ENCODE peak calls at places on chromosomes 6 and 20, in nine cellular contexts. T is dorsolateral prefrontal cortex, C is left ventricle myocardium inferior, H is type B pancreatic cell, R is HFF-Myc, M is AG10803, Y is HL-60, O is K562, Z is neural crest cell. E is an unnamed sample.

GRCh38 chr20:59455392-59456341 is 148.7 kb upstream of the PHACTR3 start:
- DNase-seq in R (no peak), T (no peak), H (no peak), Z (peak), C (peak), O (peak), Y (no peak), M (peak), E (peak)

GRCh38 chr20:34980543-34981213 is 25.0 kb downstream of the MYH7B start:
- DNase-seq in Y (no peak), O (peak), T (no peak), Z (no peak), C (peak), R (peak), H (no peak), M (peak), E (peak)

GRCh38 chr6:42745083-42745637 is 743 bp downstream of the TBCC start:
- DNase-seq in T (peak), C (no peak), Z (no peak), O (peak), M (peak), Y (peak), R (no peak), H (no peak), E (no peak)

GRCh38 chr6:21454262-21454661 is 139.3 kb upstream of the SOX4 start:
- DNase-seq in C (no peak), M (no peak), H (no peak), Z (no peak), Y (no peak), T (no peak), O (no peak), R (no peak), E (no peak)

GRCh38 chr20:51354769-51355319 is 187.7 kb downstream of the NFATC2 start:
- DNase-seq in Y (no peak), O (no peak), M (peak), C (no peak), Z (no peak), T (no peak), H (no peak), R (no peak), E (no peak)

GRCh38 chr20:25353754-25354705 is 36.6 kb downstream of the ABHD12 start:
- DNase-seq in Z (no peak), M (no peak), C (no peak), O (no peak), R (no peak), H (no peak), Y (no peak), T (no peak), E (no peak)

GRCh38 chr6:41781302-41781711 is 725 bp downstream of the PRICKLE4 start:
- DNase-seq in Z (no peak), T (no peak), M (no peak), O (no peak), R (no peak), H (no peak), Y (no peak), C (peak), E (no peak)

GRCh38 chr6:31070711-31071197 is 41.6 kb downstream of the C6orf15 start:
- DNase-seq in Y (no peak), Z (peak), R (no peak), C (no peak), T (peak), H (no peak), M (peak), O (no peak), E (no peak)

GRCh38 chr20:10217517-10218410 is 866 bp upstream of the SNAP25 start:
- DNase-seq in C (no peak), H (no peak), O (no peak), Y (no peak), T (peak), Z (peak), M (peak), R (no peak), E (no peak)

GRCh38 chr20:1900321-1900791 is 5.1 kb downstream of the SIRPA start:
- DNase-seq in M (peak), Z (peak), T (no peak), O (peak), H (no peak), C (peak), Y (peak), R (peak), E (peak)

GRCh38 chr20:25247100-25247665 is 702 bp upstream of the PYGB start:
- DNase-seq in H (no peak), Y (peak), O (peak), M (peak), Z (peak), T (peak), C (peak), R (no peak), E (no peak)

GRCh38 chr6:43471399-43471798 is 6.0 kb upstream of the TJAP1 start:
- DNase-seq in M (no peak), T (no peak), H (no peak), C (no peak), O (no peak), Z (no peak), R (no peak), Y (no peak), E (no peak)

GRCh38 chr20:32608664-32609015 is 23.5 kb upstream of the NOL4L start:
- DNase-seq in C (no peak), O (no peak), T (no peak), H (no peak), M (no peak), Z (no peak), Y (no peak), R (no peak), E (no peak)

GRCh38 chr6:122818866-122819265 is 29.8 kb downstream of the SMPDL3A start:
- DNase-seq in C (no peak), M (no peak), R (no peak), T (no peak), Y (no peak), O (no peak), Z (no peak), H (no peak), E (no peak)

GRCh38 chr6:67219336-67219735 is 1415.7 kb upstream of the ADGRB3 start:
- DNase-seq in H (no peak), Z (no peak), R (no peak), M (no peak), T (no peak), O (no peak), Y (no peak), C (no peak), E (no peak)

GRCh38 chr6:169115632-169116031 is 138.0 kb downstream of the THBS2 start:
- DNase-seq in H (no peak), Y (no peak), M (peak), Z (no peak), T (no peak), R (no peak), O (no peak), C (no peak), E (no peak)

GRCh38 chr20:49452011-49452482 is 30.4 kb downstream of the KCNB1 start:
- DNase-seq in Y (no peak), R (no peak), O (no peak), M (no peak), C (peak), T (no peak), Z (no peak), H (no peak), E (no peak)

GRCh38 chr6:74611220-74611619 is 594.6 kb downstream of the COL12A1 start:
- DNase-seq in M (no peak), O (no peak), T (no peak), H (no peak), Z (no peak), C (no peak), Y (no peak), R (no peak), E (no peak)

GRCh38 chr6:1481326-1481725 is 92.0 kb downstream of the FOXF2 start:
- DNase-seq in M (peak), R (no peak), T (no peak), C (no peak), Y (no peak), Z (no peak), O (no peak), H (no peak), E (no peak)

GRCh38 chr6:170212956-170213636 is 77.8 kb downstream of the DLL1 start:
- DNase-seq in O (no peak), Z (peak), H (peak), R (no peak), C (no peak), M (no peak), T (no peak), Y (no peak), E (no peak)

GRCh38 chr6:72657798-72658197 is 35.9 kb downstream of the KCNQ5 start:
- DNase-seq in T (no peak), H (no peak), C (no peak), Y (no peak), O (no peak), R (no peak), Z (no peak), M (peak), E (no peak)

GRCh38 chr6:89409461-89410035 is 2.5 kb downstream of the RRAGD start:
- DNase-seq in H (no peak), T (no peak), R (no peak), M (no peak), O (no peak), Z (no peak), Y (no peak), C (peak), E (no peak)

GRCh38 chr6:28775052-28775376 is 148.8 kb downstream of the TRIM27 start:
- DNase-seq in T (no peak), H (no peak), Z (no peak), C (no peak), O (no peak), R (no peak), M (no peak), Y (no peak), E (no peak)

GRCh38 chr6:161417712-161418457 is 144.0 kb upstream of the AGPAT4 start:
- DNase-seq in M (peak), Y (no peak), O (no peak), H (no peak), R (no peak), T (no peak), Z (no peak), C (peak), E (no peak)

GRCh38 chr6:14066782-14067406 is 50.7 kb upstream of the CD83 start:
- DNase-seq in Z (no peak), Y (peak), H (no peak), M (peak), T (no peak), R (peak), C (no peak), O (peak), E (no peak)

GRCh38 chr6:168198302-168199180 is 119.5 kb upstream of the FRMD1 start:
- DNase-seq in R (no peak), C (no peak), Y (no peak), T (no peak), M (no peak), H (no peak), O (no peak), Z (no peak), E (no peak)

GRCh38 chr6:47083586-47084047 is 41.5 kb upstream of the ADGRF1 start:
- DNase-seq in Y (no peak), O (no peak), R (peak), Z (no peak), T (no peak), H (peak), C (peak), M (peak), E (no peak)

GRCh38 chr6:20085817-20086216 is 126.5 kb downstream of the MBOAT1 start:
- DNase-seq in Y (no peak), H (no peak), O (no peak), M (no peak), Z (no peak), T (no peak), R (no peak), C (no peak), E (no peak)

GRCh38 chr6:134727068-134727467 is 222.8 kb downstream of the ALDH8A1 start:
- DNase-seq in Z (no peak), C (no peak), M (no peak), O (no peak), T (no peak), H (no peak), Y (no peak), R (no peak), E (no peak)

GRCh38 chr20:3934628-3935027 is 45.4 kb downstream of the PANK2 start:
- DNase-seq in M (peak), H (no peak), Y (no peak), R (no peak), Z (no peak), T (no peak), O (no peak), C (no peak), E (no peak)

GRCh38 chr6:122400467-122401089 is 1.1 kb downstream of the HSF2 start:
- DNase-seq in Y (no peak), C (no peak), T (no peak), H (no peak), M (no peak), Z (no peak), R (no peak), O (no peak), E (no peak)

GRCh38 chr6:113481910-113482309 is 375.2 kb upstream of the MARCKS start:
- DNase-seq in R (no peak), H (no peak), M (no peak), T (no peak), O (no peak), C (no peak), Y (no peak), Z (no peak), E (no peak)

GRCh38 chr6:158328446-158328845 is 16.2 kb downstream of the TULP4 start:
- DNase-seq in C (no peak), M (no peak), O (no peak), R (no peak), Y (no peak), H (no peak), Z (no peak), T (no peak), E (no peak)

GRCh38 chr6:98648211-98648914 is 186.0 kb upstream of the POU3F2 start:
- DNase-seq in T (no peak), R (no peak), M (no peak), H (no peak), C (no peak), Z (no peak), O (no peak), Y (no peak), E (no peak)

GRCh38 chr6:135181333-135182119 is 418 bp downstream of the MYB start:
- DNase-seq in H (peak), R (no peak), Y (no peak), Z (peak), T (no peak), M (no peak), C (no peak), O (no peak), E (no peak)

GRCh38 chr6:90583783-90584481 is 2.9 kb downstream of the MAP3K7 start:
- DNase-seq in O (no peak), C (no peak), R (no peak), M (no peak), T (no peak), Z (no peak), H (no peak), Y (no peak), E (no peak)

GRCh38 chr6:24385536-24386269 is 17.0 kb upstream of the MRS2 start:
- DNase-seq in Z (no peak), Y (no peak), O (no peak), M (no peak), R (no peak), T (no peak), C (no peak), H (no peak), E (no peak)
- TF ChIP-seq CTCF in Z (no peak), Y (no peak), O (no peak), M (no peak), R (no peak), T (no peak), C (no peak), H (no peak), E (no peak)

GRCh38 chr20:36439731-36440072 is 101.6 kb upstream of the MYL9 start:
- DNase-seq in M (no peak), H (no peak), O (no peak), Y (no peak), Z (no peak), R (no peak), T (no peak), C (no peak), E (no peak)
- TF ChIP-seq CTCF in M (no peak), H (peak), O (no peak), Y (no peak), Z (peak), R (no peak), T (no peak), C (peak), E (no peak)

GRCh38 chr6:18016133-18016532 is 28.7 kb upstream of the KIF13A start:
- DNase-seq in O (no peak), C (no peak), M (peak), H (no peak), Y (no peak), Z (no peak), T (no peak), R (no peak), E (no peak)

GRCh38 chr6:18016698-18017097 is 29.3 kb upstream of the KIF13A start:
- DNase-seq in R (no peak), O (no peak), M (no peak), C (no peak), Z (no peak), H (no peak), T (no peak), Y (no peak), E (no peak)

GRCh38 chr6:18011287-18011686 is 23.9 kb upstream of the KIF13A start:
- DNase-seq in Z (no peak), H (no peak), R (no peak), T (no peak), C (no peak), M (no peak), Y (no peak), O (no peak), E (no peak)
- TF ChIP-seq CTCF in Z (no peak), H (no peak), R (no peak), T (no peak), C (no peak), M (no peak), Y (no peak), O (no peak), E (no peak)

GRCh38 chr6:130276507-130276906 is 53.8 kb upstream of the SAMD3 start:
- DNase-seq in Y (no peak), M (no peak), Z (no peak), R (no peak), T (no peak), C (no peak), H (no peak), O (no peak), E (no peak)

GRCh38 chr6:130288065-130288464 is 65.3 kb upstream of the SAMD3 start:
- DNase-seq in R (no peak), M (no peak), T (no peak), C (no peak), Z (no peak), O (no peak), H (no peak), Y (no peak), E (no peak)

GRCh38 chr6:130282234-130282995 is 59.7 kb upstream of the SAMD3 start:
- DNase-seq in H (no peak), O (no peak), Y (no peak), T (no peak), R (peak), M (peak), Z (no peak), C (no peak), E (no peak)
- TF ChIP-seq CTCF in H (peak), O (peak), Y (no peak), T (no peak), R (peak), M (peak), Z (peak), C (no peak), E (peak)

GRCh38 chr6:35419431-35419830 is 32.7 kb upstream of the FANCE start:
- DNase-seq in C (no peak), H (no peak), Z (no peak), T (no peak), M (peak), O (peak), R (peak), Y (peak), E (no peak)
- TF ChIP-seq CTCF in C (no peak), H (peak), Z (peak), T (no peak), M (peak), O (peak), R (peak), Y (no peak), E (peak)

DNA sequence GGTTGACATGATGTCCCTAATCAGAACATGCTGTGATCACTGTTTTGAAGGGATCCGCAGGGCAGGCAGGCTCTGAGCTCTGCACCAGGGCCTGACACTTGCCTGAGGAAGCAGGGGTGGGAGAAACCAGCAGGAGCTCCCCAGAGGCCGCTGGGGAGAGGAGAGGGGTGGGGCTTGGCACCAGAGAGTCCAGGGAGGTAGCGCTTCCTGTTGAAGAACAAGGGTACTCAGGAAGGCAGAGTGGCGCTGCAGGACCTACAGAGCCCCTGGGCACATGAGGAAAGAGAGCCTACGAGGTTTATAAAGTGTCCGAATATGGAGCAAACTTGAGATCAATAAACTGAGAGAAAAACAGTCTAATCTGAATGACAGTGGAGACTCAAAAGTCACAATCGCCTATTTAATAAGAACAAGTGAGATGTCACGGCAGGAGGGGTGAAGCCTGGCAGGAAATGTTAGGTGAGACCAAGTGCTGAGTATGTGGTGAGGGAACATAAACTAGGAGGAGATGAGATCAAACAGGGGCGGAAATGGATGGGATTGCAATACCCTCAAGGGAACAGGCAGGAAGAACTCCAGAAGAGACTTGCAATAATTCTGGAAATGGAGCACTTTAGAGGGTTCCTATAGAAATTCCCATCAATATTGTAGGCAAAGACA is 5.8 kb upstream of the TBXT start:
- DNase-seq in O (no peak), H (no peak), R (no peak), M (no peak), C (no peak), Y (peak), Z (no peak), T (no peak), E (no peak)
- TF ChIP-seq CTCF in O (no peak), H (no peak), R (no peak), M (no peak), C (no peak), Y (no peak), Z (no peak), T (no peak), E (no peak)

E was measured in D721Med.